ENCODE peak calls at places on chromosomes 7 and 10, in eight cellular contexts. I is aorta, V is brain microvascular endothelial cell, Y is osteoblast, X is pancreas, K is adrenal gland, J is suprapubic skin, D is kidney. N is an unnamed sample.

GRCh38 chr10:15725603-15726002 is 5.9 kb upstream of the ITGA8 start:
- DNase-seq in I (no peak), V (peak), Y (peak), X (no peak), K (peak), J (no peak), D (no peak), N (no peak)

GRCh38 chr10:79449181-79450146 is 4.0 kb upstream of the ZCCHC24 start:
- DNase-seq in I (no peak), V (no peak), Y (no peak), X (no peak), K (peak), J (peak), D (peak), N (no peak)

GRCh38 chr7:80588591-80588990 is 49.9 kb upstream of the CD36 start:
- DNase-seq in I (no peak), V (no peak), Y (no peak), X (no peak), K (no peak), J (no peak), D (no peak), N (no peak)

GRCh38 chr10:131084791-131085585 is 226.5 kb downstream of the TCERG1L start:
- DNase-seq in I (no peak), V (no peak), Y (peak), X (no peak), K (no peak), J (no peak), D (no peak), N (no peak)

GRCh38 chr10:13099144-13099665 is 758 bp upstream of the OPTN start:
- DNase-seq in I (no peak), V (peak), Y (peak), X (no peak), K (peak), J (no peak), D (peak), N (no peak)

GRCh38 chr7:66748791-66749190 is 8.3 kb downstream of the RABGEF1 start:
- DNase-seq in I (no peak), V (no peak), Y (peak), X (peak), K (peak), J (no peak), D (no peak), N (no peak)

GRCh38 chr10:6711286-6711817 is 131.3 kb upstream of the PRKCQ start:
- DNase-seq in I (no peak), V (no peak), Y (peak), X (no peak), K (no peak), J (no peak), D (no peak), N (no peak)

GRCh38 chr10:127267442-127267841 is 71.1 kb upstream of the INSYN2A start:
- DNase-seq in I (no peak), V (no peak), Y (no peak), X (no peak), K (no peak), J (no peak), D (no peak), N (no peak)

GRCh38 chr7:98735801-98736200 is 118.7 kb downstream of the NPTX2 start:
- DNase-seq in I (no peak), V (no peak), Y (no peak), X (no peak), K (no peak), J (no peak), D (no peak), N (no peak)

GRCh38 chr7:44080118-44080517 is 2.2 kb downstream of the POLM start:
- DNase-seq in I (peak), V (no peak), Y (no peak), X (no peak), K (no peak), J (no peak), D (peak), N (no peak)
- H3K27ac ChIP-seq in I (no peak), V (no peak), Y (no peak), X (no peak), K (no peak), J (no peak), D (no peak), N (no peak)

GRCh38 chr10:103850572-103850895 is 4.8 kb downstream of the SH3PXD2A start:
- DNase-seq in I (no peak), V (no peak), Y (no peak), X (no peak), K (no peak), J (peak), D (no peak), N (no peak)

GRCh38 chr10:103849212-103849877 is 6.0 kb downstream of the SH3PXD2A start:
- DNase-seq in I (no peak), V (no peak), Y (no peak), X (no peak), K (no peak), J (peak), D (no peak), N (no peak)

GRCh38 chr10:103847909-103848468 is 7.4 kb downstream of the SH3PXD2A start:
- DNase-seq in I (no peak), V (no peak), Y (no peak), X (no peak), K (no peak), J (no peak), D (no peak), N (no peak)

GRCh38 chr10:103851261-103851660 is 4.1 kb downstream of the SH3PXD2A start:
- DNase-seq in I (no peak), V (no peak), Y (no peak), X (no peak), K (no peak), J (peak), D (no peak), N (no peak)

GRCh38 chr10:103849880-103850571 is 5.3 kb downstream of the SH3PXD2A start:
- DNase-seq in I (peak), V (peak), Y (peak), X (no peak), K (peak), J (peak), D (no peak), N (peak)
- H3K27ac ChIP-seq in I (peak), V (peak), Y (peak), X (no peak), K (peak), J (peak), D (no peak), N (peak)

GRCh38 chr10:122141821-122142651 is 129.1 kb upstream of the BTBD16 start:
- DNase-seq in I (peak), V (no peak), Y (peak), X (no peak), K (no peak), J (no peak), D (peak), N (no peak)

GRCh38 chr10:122140941-122141623 is 130.0 kb upstream of the BTBD16 start:
- DNase-seq in I (peak), V (peak), Y (peak), X (peak), K (peak), J (peak), D (peak), N (peak)

GRCh38 chr10:122139226-122139625 is 131.9 kb upstream of the BTBD16 start:
- DNase-seq in I (no peak), V (no peak), Y (no peak), X (no peak), K (no peak), J (no peak), D (peak), N (no peak)

GRCh38 chr10:122139627-122140151 is 131.4 kb upstream of the BTBD16 start:
- DNase-seq in I (no peak), V (no peak), Y (no peak), X (no peak), K (no peak), J (no peak), D (peak), N (no peak)

GRCh38 chr10:122140477-122140902 is 130.6 kb upstream of the BTBD16 start:
- DNase-seq in I (no peak), V (peak), Y (no peak), X (no peak), K (no peak), J (no peak), D (peak), N (no peak)
- H3K27ac ChIP-seq in I (peak), V (peak), Y (peak), X (no peak), K (peak), J (peak), D (peak), N (peak)

GRCh38 chr7:101159696-101160674 is 5.4 kb downstream of the VGF start:
- DNase-seq in I (no peak), V (no peak), Y (peak), X (no peak), K (peak), J (no peak), D (no peak), N (no peak)
- H3K27ac ChIP-seq in I (no peak), V (no peak), Y (no peak), X (no peak), K (peak), J (no peak), D (peak), N (no peak)

GRCh38 chr7:96920713-96921112 is 84.6 kb upstream of the DLX6 start:
- DNase-seq in I (no peak), V (no peak), Y (peak), X (no peak), K (no peak), J (no peak), D (no peak), N (no peak)

GRCh38 chr7:96921771-96922170 is 83.6 kb upstream of the DLX6 start:
- DNase-seq in I (no peak), V (no peak), Y (no peak), X (no peak), K (no peak), J (no peak), D (no peak), N (peak)

GRCh38 chr7:96915029-96915428 is 90.3 kb upstream of the DLX6 start:
- DNase-seq in I (no peak), V (no peak), Y (no peak), X (no peak), K (no peak), J (no peak), D (no peak), N (no peak)

GRCh38 chr7:96921231-96921630 is 84.1 kb upstream of the DLX6 start:
- DNase-seq in I (no peak), V (no peak), Y (peak), X (no peak), K (no peak), J (no peak), D (no peak), N (peak)

DNA sequence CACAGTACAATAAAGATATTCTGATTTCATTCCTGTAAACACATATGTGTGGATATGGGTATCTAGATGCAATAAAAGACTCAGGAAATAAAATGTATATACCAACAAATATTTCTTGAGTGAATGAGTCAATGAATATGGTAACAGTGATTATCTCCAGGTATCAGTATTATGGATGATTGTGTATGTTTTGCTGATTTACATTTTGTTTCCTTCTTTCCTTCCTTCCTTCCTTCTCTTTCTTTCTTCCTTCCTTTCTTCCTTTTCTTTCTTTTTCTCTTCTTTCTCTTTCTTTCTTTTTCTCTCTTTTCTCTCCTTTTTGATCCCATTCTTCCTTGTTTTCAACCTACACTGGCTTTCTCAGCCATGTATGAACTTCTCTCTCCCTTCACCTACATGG is 85.3 kb upstream of the DLX6 start:
- DNase-seq in I (no peak), V (no peak), Y (no peak), X (no peak), K (no peak), J (no peak), D (no peak), N (no peak)
- H3K27ac ChIP-seq in I (no peak), V (no peak), Y (no peak), X (no peak), K (no peak), J (no peak), D (no peak), N (no peak)

DNA sequence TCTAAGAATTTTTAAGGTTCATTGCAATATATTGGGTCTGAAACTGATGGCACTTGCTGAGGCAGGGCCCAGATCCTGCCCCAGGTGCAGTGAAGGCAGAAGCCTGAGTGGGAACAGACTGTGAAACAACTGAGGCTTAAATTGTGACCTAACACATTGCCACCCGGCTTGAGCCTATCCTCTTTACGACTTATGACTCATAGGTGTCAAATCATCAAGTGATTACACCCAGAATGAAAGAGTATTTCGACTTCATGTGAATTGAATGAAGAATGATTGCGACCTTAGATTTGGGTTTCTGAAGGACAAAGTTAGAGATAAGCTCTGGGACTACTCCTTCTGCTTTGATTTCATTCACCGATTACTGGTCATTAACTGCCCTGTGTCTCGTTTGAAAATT is 200.9 kb downstream of the CREB5 start:
- DNase-seq in I (no peak), V (no peak), Y (no peak), X (no peak), K (no peak), J (no peak), D (no peak), N (no peak)
- H3K27ac ChIP-seq in I (no peak), V (no peak), Y (no peak), X (no peak), K (no peak), J (no peak), D (no peak), N (no peak)

GRCh38 chr10:17084989-17085725 is 44.5 kb downstream of the CUBN start:
- DNase-seq in I (no peak), V (no peak), Y (no peak), X (no peak), K (no peak), J (no peak), D (no peak), N (no peak)
- H3K27ac ChIP-seq in I (no peak), V (no peak), Y (no peak), X (no peak), K (no peak), J (peak), D (no peak), N (no peak)

DNA sequence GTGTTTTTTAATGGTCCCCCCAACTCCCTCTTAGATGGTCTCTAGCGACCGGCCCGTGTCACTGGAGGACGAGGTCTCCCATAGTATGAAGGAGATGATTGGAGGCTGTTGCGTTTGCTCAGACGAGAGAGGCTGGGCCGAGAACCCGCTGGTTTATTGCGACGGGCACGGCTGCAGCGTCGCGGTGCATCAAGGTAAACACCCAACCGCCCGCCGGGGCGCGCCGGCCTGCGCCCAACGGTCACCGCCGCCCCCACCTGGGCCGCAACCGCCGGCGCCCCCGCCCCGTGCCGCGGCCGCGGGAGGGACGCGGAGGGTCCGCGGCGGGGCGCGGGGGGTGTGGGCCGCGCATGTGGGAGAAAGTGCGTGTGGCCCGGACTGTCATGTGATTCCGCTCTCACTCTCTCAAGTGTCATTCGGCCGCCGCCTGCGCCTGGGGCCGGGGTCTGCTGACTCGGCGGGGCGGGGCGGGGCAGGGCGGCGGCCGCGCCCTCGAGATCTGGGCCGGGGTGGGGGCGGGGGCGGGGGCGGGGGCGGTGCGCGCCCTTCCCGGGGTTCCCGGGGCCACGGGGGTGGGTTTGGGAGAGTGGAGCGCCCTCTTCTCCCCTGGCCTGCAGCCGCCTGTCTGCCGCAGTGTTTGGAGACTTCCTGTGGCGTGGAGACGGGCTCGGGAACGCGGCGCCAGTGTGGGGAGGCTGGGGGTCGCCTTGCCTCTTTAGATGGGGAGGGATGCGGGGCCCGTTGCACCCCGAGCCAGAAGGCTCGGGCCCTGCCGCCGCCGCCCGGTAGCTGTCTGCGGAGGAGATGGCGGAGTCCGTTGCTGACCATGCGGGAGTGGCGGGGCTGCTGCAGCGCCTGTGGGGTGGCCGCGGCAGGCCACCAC is 820 bp downstream of the MLLT10 start:
- DNase-seq in I (peak), V (no peak), Y (peak), X (peak), K (peak), J (no peak), D (peak), N (no peak)
- H3K27ac ChIP-seq in I (peak), V (peak), Y (peak), X (peak), K (peak), J (peak), D (peak), N (peak)

GRCh38 chr10:1180836-1181235 is 124.7 kb downstream of the WDR37 start:
- DNase-seq in I (no peak), V (no peak), Y (no peak), X (no peak), K (no peak), J (no peak), D (no peak), N (no peak)

GRCh38 chr10:1184541-1185415 is 128.6 kb downstream of the WDR37 start:
- DNase-seq in I (no peak), V (no peak), Y (no peak), X (no peak), K (no peak), J (no peak), D (no peak), N (no peak)

GRCh38 chr10:1182280-1183032 is 126.3 kb downstream of the WDR37 start:
- DNase-seq in I (no peak), V (no peak), Y (no peak), X (no peak), K (no peak), J (no peak), D (no peak), N (no peak)

GRCh38 chr10:1183746-1184145 is 127.6 kb downstream of the WDR37 start:
- DNase-seq in I (no peak), V (no peak), Y (no peak), X (no peak), K (no peak), J (no peak), D (no peak), N (no peak)

GRCh38 chr10:1183033-1183396 is 126.8 kb downstream of the WDR37 start:
- DNase-seq in I (no peak), V (no peak), Y (no peak), X (no peak), K (no peak), J (no peak), D (no peak), N (no peak)
- H3K27ac ChIP-seq in I (no peak), V (no peak), Y (no peak), X (no peak), K (no peak), J (no peak), D (no peak), N (no peak)